ENCODE peak calls at places on chromosomes 16 and 17, in ten cellular contexts. Y, H, A, G, N, P, Q, K, X and J are unnamed samples.
A peak's percentile ranks its signal among the peaks of the same experiment; 100 is the strongest.

GRCh38 chr17:15269690-15270089 is 4.6 kb upstream of the PMP22 start:
- DNase-seq in Y (no peak), H (no peak), A (no peak), G (no peak), N (no peak), P (no peak), Q (no peak), K (no peak), X (no peak), J (no peak)

GRCh38 chr17:63120406-63120805 is 154.4 kb downstream of the TANC2 start:
- DNase-seq in Y (no peak), H (no peak), A (no peak), G (no peak), N (no peak), P (no peak), Q (no peak), K (peak; percentile 28), X (no peak), J (no peak)

GRCh38 chr16:79316004-79316458 is 284.5 kb downstream of the MAF start:
- DNase-seq in Y (peak; percentile 84), H (no peak), A (no peak), G (no peak), N (no peak), P (peak; percentile 30), Q (no peak), K (no peak), X (no peak), J (no peak)

GRCh38 chr17:78897639-78897996 is 5.4 kb downstream of the CEP295NL start:
- DNase-seq in Y (no peak), H (no peak), A (no peak), G (no peak), N (no peak), P (no peak), Q (no peak), K (no peak), X (no peak), J (no peak)

GRCh38 chr17:42230225-42230624 is 35.9 kb upstream of the GHDC start:
- DNase-seq in Y (no peak), H (no peak), A (no peak), G (no peak), N (no peak), P (no peak), Q (no peak), K (no peak), X (no peak), J (no peak)

GRCh38 chr17:28725660-28726395 is at the start of gene TLCD1:
- DNase-seq in Y (peak; percentile 82), H (peak; percentile 65), A (peak; percentile 73), G (peak; percentile 68), N (no peak), P (no peak), Q (peak; percentile 51), K (peak; percentile 80), X (peak; percentile 50), J (peak; percentile 82)

GRCh38 chr16:12507366-12507765 is 296.3 kb downstream of the CPPED1 start:
- DNase-seq in Y (no peak), H (no peak), A (no peak), G (no peak), N (no peak), P (no peak), Q (no peak), K (no peak), X (no peak), J (no peak)

GRCh38 chr17:39239640-39240314 is 14.0 kb upstream of the STAC2 start:
- DNase-seq in Y (peak; percentile 78), H (peak; percentile 52), A (no peak), G (peak; percentile 55), N (no peak), P (peak; percentile 33), Q (peak; percentile 68), K (no peak), X (peak; percentile 65), J (peak; percentile 48)

GRCh38 chr16:51155901-51156810 is 5.1 kb upstream of the SALL1 start:
- DNase-seq in Y (no peak), H (no peak), A (peak; percentile 40), G (no peak), N (no peak), P (no peak), Q (no peak), K (peak; percentile 40), X (no peak), J (no peak)

GRCh38 chr16:83351846-83352245 is 455.9 kb upstream of the HSBP1 start:
- DNase-seq in Y (no peak), H (no peak), A (no peak), G (no peak), N (no peak), P (no peak), Q (no peak), K (no peak), X (no peak), J (no peak)

GRCh38 chr17:19239544-19239943 is 2.4 kb downstream of the EPN2 start:
- DNase-seq in Y (no peak), H (no peak), A (no peak), G (no peak), N (no peak), P (no peak), Q (no peak), K (no peak), X (no peak), J (no peak)

GRCh38 chr16:83552193-83552592 is 255.6 kb upstream of the HSBP1 start:
- DNase-seq in Y (no peak), H (no peak), A (no peak), G (no peak), N (no peak), P (no peak), Q (no peak), K (peak; percentile 1), X (no peak), J (peak; percentile 23)

GRCh38 chr16:75264999-75265910 is 13.8 kb upstream of the BCAR1 start:
- DNase-seq in Y (no peak), H (no peak), A (no peak), G (no peak), N (no peak), P (no peak), Q (no peak), K (no peak), X (no peak), J (no peak)

GRCh38 chr17:82243648-82244412 is 15.0 kb downstream of the SLC16A3 start:
- DNase-seq in Y (no peak), H (no peak), A (no peak), G (no peak), N (no peak), P (no peak), Q (no peak), K (no peak), X (no peak), J (no peak)

GRCh38 chr16:30566531-30566930 is 5.0 kb downstream of the ZNF688 start:
- DNase-seq in Y (no peak), H (no peak), A (no peak), G (no peak), N (no peak), P (no peak), Q (no peak), K (no peak), X (no peak), J (no peak)